ENCODE peak calls at places on chromosomes 6 and 20, in four cellular contexts. C, J, P and H are unnamed samples.

GRCh38 chr20:2756056-2756611 is 44.3 kb downstream of the CPXM1 start:
- DNase-seq in P (no peak), C (peak), J (peak), H (peak)

GRCh38 chr6:25928562-25929324 is 1.7 kb downstream of the SLC17A2 start:
- DNase-seq in J (no peak), C (no peak), P (no peak), H (no peak)

GRCh38 chr6:38955876-38956275 is 92.7 kb upstream of the GLP1R start:
- DNase-seq in C (no peak), J (no peak), P (no peak), H (no peak)

GRCh38 chr6:44301782-44302564 is 11.2 kb downstream of the AARS2 start:
- DNase-seq in C (no peak), J (no peak), P (no peak), H (no peak)

GRCh38 chr6:90938116-90938515 is 351.2 kb upstream of the MAP3K7 start:
- DNase-seq in J (no peak), C (no peak), P (no peak), H (peak)

GRCh38 chr20:45111799-45112471 is 3.0 kb downstream of the WFDC5 start:
- DNase-seq in P (no peak), C (no peak), J (peak), H (peak)

GRCh38 chr20:19774086-19774933 is 16.3 kb downstream of the RIN2 start:
- DNase-seq in C (peak), J (peak), P (no peak), H (no peak)

GRCh38 chr6:158358450-158359077 is 46.3 kb downstream of the TULP4 start:
- DNase-seq in C (no peak), J (no peak), P (no peak), H (no peak)

GRCh38 chr20:12721636-12722035 is 287.1 kb upstream of the SPTLC3 start:
- DNase-seq in C (no peak), P (no peak), J (no peak), H (no peak)

GRCh38 chr20:44747166-44748004 is 1.7 kb downstream of the KCNK15 start:
- DNase-seq in J (peak), C (peak), P (peak), H (peak)